ENCODE peak calls at places on chromosomes 5 and 9, in seven cellular contexts. One of them, this sample, is unnamed. For H3K9me3, the result is how much of the 10 kb centered on the place peaks cover.

GRCh38 chr9:117044241-117044640 is 357.1 kb downstream of the TRIM32 start:
- DNase-seq in gastrocnemius medialis: no peak
- DNase-seq in lower lobe of right lung: no peak
- DNase-seq in uterus: no peak
- DNase-seq in HCT116: no peak
- DNase-seq in A549: no peak
- DNase-seq in ovary: no peak
- DNase-seq in this sample: no peak

GRCh38 chr9:120854596-120855327 is 12.0 kb upstream of the PSMD5 start:
- DNase-seq in gastrocnemius medialis: no peak
- DNase-seq in lower lobe of right lung: no peak
- DNase-seq in uterus: no peak
- DNase-seq in HCT116: no peak
- DNase-seq in A549: no peak
- DNase-seq in ovary: no peak
- DNase-seq in this sample: no peak

GRCh38 chr9:106286249-106286648 is 576.7 kb upstream of the ZNF462 start:
- DNase-seq in gastrocnemius medialis: no peak
- DNase-seq in lower lobe of right lung: no peak
- DNase-seq in uterus: no peak
- DNase-seq in HCT116: no peak
- DNase-seq in A549: peak
- DNase-seq in ovary: no peak
- DNase-seq in this sample: no peak

GRCh38 chr5:140402258-140403074 is 833 bp downstream of the ANKHD1 start:
- DNase-seq in gastrocnemius medialis: peak
- DNase-seq in lower lobe of right lung: peak
- DNase-seq in uterus: no peak
- DNase-seq in HCT116: no peak
- DNase-seq in A549: peak
- DNase-seq in ovary: no peak
- DNase-seq in this sample: peak

GRCh38 chr5:157222506-157223230 is 42.0 kb downstream of the ITK start:
- DNase-seq in gastrocnemius medialis: no peak
- DNase-seq in lower lobe of right lung: no peak
- DNase-seq in uterus: no peak
- DNase-seq in HCT116: no peak
- DNase-seq in A549: no peak
- DNase-seq in ovary: no peak
- DNase-seq in this sample: no peak

GRCh38 chr5:146188358-146188757 is 5.9 kb upstream of the LARS1 start:
- DNase-seq in gastrocnemius medialis: no peak
- DNase-seq in lower lobe of right lung: no peak
- DNase-seq in uterus: no peak
- DNase-seq in HCT116: no peak
- DNase-seq in A549: no peak
- DNase-seq in ovary: no peak
- DNase-seq in this sample: no peak

GRCh38 chr9:20030671-20031070 is 241.8 kb upstream of the SLC24A2 start:
- DNase-seq in gastrocnemius medialis: no peak
- DNase-seq in lower lobe of right lung: no peak
- DNase-seq in uterus: no peak
- DNase-seq in HCT116: no peak
- DNase-seq in A549: no peak
- DNase-seq in ovary: no peak
- DNase-seq in this sample: no peak

GRCh38 chr5:38426493-38426892 is 130.0 kb downstream of the LIFR start:
- DNase-seq in gastrocnemius medialis: no peak
- DNase-seq in lower lobe of right lung: no peak
- DNase-seq in uterus: no peak
- DNase-seq in HCT116: no peak
- DNase-seq in A549: no peak
- DNase-seq in ovary: no peak
- DNase-seq in this sample: no peak

GRCh38 chr9:109015026-109015280 is 1.7 kb upstream of the CTNNAL1 start:
- DNase-seq in gastrocnemius medialis: no peak
- DNase-seq in lower lobe of right lung: no peak
- DNase-seq in uterus: no peak
- DNase-seq in HCT116: no peak
- DNase-seq in A549: no peak
- DNase-seq in ovary: no peak
- DNase-seq in this sample: no peak

GRCh38 chr5:179530069-179530998 is 20.0 kb upstream of the RUFY1 start:
- DNase-seq in gastrocnemius medialis: no peak
- DNase-seq in lower lobe of right lung: peak
- DNase-seq in uterus: peak
- DNase-seq in HCT116: no peak
- DNase-seq in A549: peak
- DNase-seq in ovary: peak
- DNase-seq in this sample: peak

GRCh38 chr5:67297376-67297775 is 100.8 kb upstream of the CD180 start:
- DNase-seq in gastrocnemius medialis: no peak
- DNase-seq in lower lobe of right lung: no peak
- DNase-seq in uterus: no peak
- DNase-seq in HCT116: no peak
- DNase-seq in A549: no peak
- DNase-seq in ovary: no peak
- DNase-seq in this sample: no peak

DNA sequence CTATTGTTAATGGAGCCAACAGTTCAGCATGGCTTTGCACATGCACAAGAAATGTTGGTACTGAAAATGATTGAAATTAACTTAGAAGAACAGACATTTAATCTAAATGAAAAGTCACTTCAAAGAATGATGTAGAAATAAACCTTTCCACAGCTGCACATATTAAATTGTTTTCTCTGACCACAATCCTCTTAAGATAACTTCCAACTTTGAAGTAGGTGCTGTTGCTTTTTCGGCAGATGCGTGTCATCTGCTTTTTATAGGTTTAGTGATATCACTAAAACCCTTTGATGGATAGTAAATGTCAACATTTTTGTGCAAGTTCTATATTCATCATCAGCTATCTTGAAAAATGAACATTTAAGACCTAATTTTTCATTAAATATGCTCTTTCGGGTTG is 25.3 kb upstream of the SLC1A3 start:
- DNase-seq in gastrocnemius medialis: no peak
- DNase-seq in lower lobe of right lung: no peak
- DNase-seq in uterus: no peak
- DNase-seq in HCT116: no peak
- DNase-seq in A549: no peak
- DNase-seq in ovary: no peak
- DNase-seq in this sample: no peak
- H3K9me3 ChIP-seq in gastrocnemius medialis: under half
- H3K9me3 ChIP-seq in lower lobe of right lung: under half
- H3K9me3 ChIP-seq in uterus: under half
- H3K9me3 ChIP-seq in HCT116: under half
- H3K9me3 ChIP-seq in A549: under half
- H3K9me3 ChIP-seq in ovary: under half
- H3K9me3 ChIP-seq in this sample: under half

GRCh38 chr5:123091258-123091987 is 2.4 kb downstream of the PRDM6 start:
- DNase-seq in gastrocnemius medialis: no peak
- DNase-seq in lower lobe of right lung: no peak
- DNase-seq in uterus: no peak
- DNase-seq in HCT116: no peak
- DNase-seq in A549: no peak
- DNase-seq in ovary: peak
- DNase-seq in this sample: no peak

GRCh38 chr5:123089971-123090640 is 1.1 kb downstream of the PRDM6 start:
- DNase-seq in gastrocnemius medialis: no peak
- DNase-seq in lower lobe of right lung: peak
- DNase-seq in uterus: no peak
- DNase-seq in HCT116: no peak
- DNase-seq in A549: peak
- DNase-seq in ovary: peak
- DNase-seq in this sample: peak

GRCh38 chr5:123088031-123088805 is 823 bp upstream of the PRDM6 start:
- DNase-seq in gastrocnemius medialis: no peak
- DNase-seq in lower lobe of right lung: no peak
- DNase-seq in uterus: no peak
- DNase-seq in HCT116: no peak
- DNase-seq in A549: no peak
- DNase-seq in ovary: no peak
- DNase-seq in this sample: peak

GRCh38 chr5:123090641-123091257 is 1.7 kb downstream of the PRDM6 start:
- DNase-seq in gastrocnemius medialis: no peak
- DNase-seq in lower lobe of right lung: no peak
- DNase-seq in uterus: no peak
- DNase-seq in HCT116: no peak
- DNase-seq in A549: no peak
- DNase-seq in ovary: peak
- DNase-seq in this sample: no peak

GRCh38 chr5:123089572-123089970 is 530 bp downstream of the PRDM6 start:
- DNase-seq in gastrocnemius medialis: no peak
- DNase-seq in lower lobe of right lung: no peak
- DNase-seq in uterus: no peak
- DNase-seq in HCT116: no peak
- DNase-seq in A549: peak
- DNase-seq in ovary: peak
- DNase-seq in this sample: peak
- H3K9me3 ChIP-seq in gastrocnemius medialis: under half
- H3K9me3 ChIP-seq in lower lobe of right lung: under half
- H3K9me3 ChIP-seq in uterus: under half
- H3K9me3 ChIP-seq in HCT116: under half
- H3K9me3 ChIP-seq in A549: under half
- H3K9me3 ChIP-seq in ovary: under half
- H3K9me3 ChIP-seq in this sample: under half

DNA sequence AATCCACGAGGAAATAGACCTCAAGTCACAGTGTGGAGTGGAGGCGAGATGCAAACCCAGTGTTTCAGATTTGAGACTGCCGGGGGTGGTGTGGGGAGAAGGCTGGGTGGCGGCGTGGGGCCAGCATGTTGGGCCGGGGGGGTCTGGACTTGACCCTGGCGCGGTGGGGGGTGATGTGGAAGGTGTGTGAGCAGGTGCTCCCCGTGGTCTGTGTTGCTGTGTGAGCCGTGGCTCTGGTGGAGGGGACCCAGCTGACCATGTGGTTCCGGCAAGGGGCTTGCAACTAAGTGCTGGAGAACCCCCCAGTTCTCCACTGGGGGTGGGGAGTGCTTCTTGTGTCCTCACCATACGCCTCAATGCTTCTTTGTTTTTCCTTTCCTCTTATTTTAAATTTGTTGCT is 25.8 kb downstream of the PRRC2B start:
- DNase-seq in gastrocnemius medialis: no peak
- DNase-seq in lower lobe of right lung: no peak
- DNase-seq in uterus: no peak
- DNase-seq in HCT116: no peak
- DNase-seq in A549: no peak
- DNase-seq in ovary: no peak
- DNase-seq in this sample: no peak
- H3K9me3 ChIP-seq in gastrocnemius medialis: under half
- H3K9me3 ChIP-seq in lower lobe of right lung: under half
- H3K9me3 ChIP-seq in uterus: under half
- H3K9me3 ChIP-seq in HCT116: under half
- H3K9me3 ChIP-seq in A549: under half
- H3K9me3 ChIP-seq in ovary: under half
- H3K9me3 ChIP-seq in this sample: under half

GRCh38 chr5:166013417-166013816 is 2278.0 kb upstream of the WWC1 start:
- DNase-seq in gastrocnemius medialis: no peak
- DNase-seq in lower lobe of right lung: no peak
- DNase-seq in uterus: no peak
- DNase-seq in HCT116: no peak
- DNase-seq in A549: no peak
- DNase-seq in ovary: no peak
- DNase-seq in this sample: no peak
- H3K9me3 ChIP-seq in gastrocnemius medialis: under half
- H3K9me3 ChIP-seq in lower lobe of right lung: under half
- H3K9me3 ChIP-seq in uterus: under half
- H3K9me3 ChIP-seq in HCT116: under half
- H3K9me3 ChIP-seq in A549: under half
- H3K9me3 ChIP-seq in ovary: under half
- H3K9me3 ChIP-seq in this sample: under half

This sample was measured in aorta.